ENCODE peak calls at places on chromosome X, in ten cellular contexts. One of them, this sample, is unnamed. For H3K4me1 and H3K27me3, the result is how much of the 10 kb centered on the place peaks cover.

GRCh38 chrX:48703642-48704481 is 7.3 kb downstream of the SUV39H1 start:
- DNase-seq in astrocyte: no peak
- DNase-seq in tibial artery: no peak
- DNase-seq in H1: no peak
- DNase-seq in hepatocyte: no peak
- DNase-seq in heart right ventricle: no peak
- DNase-seq in mammary epithelial cell: peak
- DNase-seq in breast epithelium: no peak
- DNase-seq in body of pancreas: no peak
- DNase-seq in CD8-positive, alpha-beta T cell: no peak
- DNase-seq in this sample: peak

GRCh38 chrX:150774798-150775568 is 81.8 kb downstream of the MTMR1 start:
- DNase-seq in heart right ventricle: no peak
- DNase-seq in mammary epithelial cell: no peak
- DNase-seq in tibial artery: no peak
- DNase-seq in H1: no peak
- DNase-seq in astrocyte: no peak
- DNase-seq in breast epithelium: no peak
- DNase-seq in CD8-positive, alpha-beta T cell: no peak
- DNase-seq in hepatocyte: no peak
- DNase-seq in body of pancreas: no peak
- DNase-seq in this sample: no peak

GRCh38 chrX:134931550-134931949 is 59.2 kb upstream of the SMIM10 start:
- DNase-seq in CD8-positive, alpha-beta T cell: no peak
- DNase-seq in H1: no peak
- DNase-seq in tibial artery: no peak
- DNase-seq in astrocyte: no peak
- DNase-seq in hepatocyte: no peak
- DNase-seq in heart right ventricle: no peak
- DNase-seq in mammary epithelial cell: no peak
- DNase-seq in body of pancreas: no peak
- DNase-seq in breast epithelium: no peak
- DNase-seq in this sample: no peak

GRCh38 chrX:131747173-131747572 is 203.3 kb downstream of the OR13H1 start:
- DNase-seq in H1: no peak
- DNase-seq in heart right ventricle: no peak
- DNase-seq in hepatocyte: no peak
- DNase-seq in mammary epithelial cell: peak
- DNase-seq in tibial artery: no peak
- DNase-seq in CD8-positive, alpha-beta T cell: no peak
- DNase-seq in body of pancreas: no peak
- DNase-seq in astrocyte: peak
- DNase-seq in breast epithelium: no peak
- DNase-seq in this sample: no peak

GRCh38 chrX:17824980-17825379 is 36.1 kb downstream of the RAI2 start:
- DNase-seq in astrocyte: no peak
- DNase-seq in body of pancreas: no peak
- DNase-seq in heart right ventricle: no peak
- DNase-seq in tibial artery: no peak
- DNase-seq in H1: no peak
- DNase-seq in hepatocyte: no peak
- DNase-seq in breast epithelium: no peak
- DNase-seq in CD8-positive, alpha-beta T cell: no peak
- DNase-seq in mammary epithelial cell: no peak
- DNase-seq in this sample: no peak

GRCh38 chrX:70479197-70479969 is 34.7 kb downstream of the DLG3 start:
- DNase-seq in mammary epithelial cell: peak
- DNase-seq in hepatocyte: peak
- DNase-seq in astrocyte: peak
- DNase-seq in H1: no peak
- DNase-seq in breast epithelium: no peak
- DNase-seq in heart right ventricle: no peak
- DNase-seq in tibial artery: no peak
- DNase-seq in body of pancreas: no peak
- DNase-seq in CD8-positive, alpha-beta T cell: no peak
- DNase-seq in this sample: no peak

GRCh38 chrX:20594985-20595384 is 328.3 kb upstream of the RPS6KA3 start:
- DNase-seq in hepatocyte: no peak
- DNase-seq in heart right ventricle: no peak
- DNase-seq in tibial artery: no peak
- DNase-seq in CD8-positive, alpha-beta T cell: no peak
- DNase-seq in H1: no peak
- DNase-seq in body of pancreas: no peak
- DNase-seq in astrocyte: peak
- DNase-seq in breast epithelium: no peak
- DNase-seq in mammary epithelial cell: no peak
- DNase-seq in this sample: no peak

GRCh38 chrX:153457136-153457825 is 11.4 kb upstream of the TREX2 start:
- DNase-seq in breast epithelium: no peak
- DNase-seq in astrocyte: no peak
- DNase-seq in body of pancreas: no peak
- DNase-seq in hepatocyte: no peak
- DNase-seq in tibial artery: no peak
- DNase-seq in heart right ventricle: no peak
- DNase-seq in H1: no peak
- DNase-seq in CD8-positive, alpha-beta T cell: no peak
- DNase-seq in mammary epithelial cell: no peak
- DNase-seq in this sample: no peak

GRCh38 chrX:1778817-1779216 is 164.0 kb downstream of the ASMT start:
- DNase-seq in hepatocyte: no peak
- DNase-seq in mammary epithelial cell: peak
- DNase-seq in breast epithelium: no peak
- DNase-seq in body of pancreas: no peak
- DNase-seq in astrocyte: no peak
- DNase-seq in CD8-positive, alpha-beta T cell: no peak
- DNase-seq in tibial artery: no peak
- DNase-seq in H1: no peak
- DNase-seq in heart right ventricle: no peak
- DNase-seq in this sample: no peak

GRCh38 chrX:78331708-78332107 is 4.3 kb upstream of the CYSLTR1 start:
- DNase-seq in heart right ventricle: no peak
- DNase-seq in mammary epithelial cell: no peak
- DNase-seq in H1: no peak
- DNase-seq in body of pancreas: no peak
- DNase-seq in tibial artery: no peak
- DNase-seq in CD8-positive, alpha-beta T cell: no peak
- DNase-seq in hepatocyte: no peak
- DNase-seq in breast epithelium: no peak
- DNase-seq in astrocyte: no peak
- DNase-seq in this sample: no peak
- H3K4me1 ChIP-seq in heart right ventricle: under half
- H3K4me1 ChIP-seq in mammary epithelial cell: under half
- H3K4me1 ChIP-seq in H1: under half
- H3K4me1 ChIP-seq in body of pancreas: under half
- H3K4me1 ChIP-seq in tibial artery: under half
- H3K4me1 ChIP-seq in CD8-positive, alpha-beta T cell: under half
- H3K4me1 ChIP-seq in hepatocyte: under half
- H3K4me1 ChIP-seq in breast epithelium: under half
- H3K4me1 ChIP-seq in astrocyte: under half
- H3K4me1 ChIP-seq in this sample: under half

DNA sequence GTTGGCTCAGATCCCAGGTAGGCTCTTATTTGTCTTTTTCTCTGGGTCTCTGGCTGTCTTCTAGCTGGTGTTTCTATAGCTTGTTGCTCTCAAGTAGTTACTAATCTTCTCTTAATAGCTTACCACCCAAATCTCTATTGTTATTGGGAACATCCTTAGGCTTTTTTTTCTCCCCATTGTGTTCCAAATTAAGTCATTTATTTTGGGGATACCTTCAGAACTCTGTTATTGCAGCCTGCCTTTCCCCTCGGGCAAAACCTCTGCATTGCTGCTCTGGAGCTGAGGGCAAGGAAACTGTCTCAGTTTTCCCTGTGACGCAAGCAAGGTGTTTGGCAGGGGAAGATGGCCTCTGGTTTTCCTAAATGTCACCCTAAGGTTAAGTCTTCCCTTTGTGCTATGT is 338.1 kb upstream of the ZCCHC13 start:
- DNase-seq in heart right ventricle: no peak
- DNase-seq in CD8-positive, alpha-beta T cell: no peak
- DNase-seq in H1: peak
- DNase-seq in hepatocyte: no peak
- DNase-seq in mammary epithelial cell: no peak
- DNase-seq in astrocyte: no peak
- DNase-seq in body of pancreas: no peak
- DNase-seq in breast epithelium: no peak
- DNase-seq in tibial artery: no peak
- DNase-seq in this sample: no peak
- H3K4me3 ChIP-seq in heart right ventricle: no peak
- H3K4me3 ChIP-seq in CD8-positive, alpha-beta T cell: no peak
- H3K4me3 ChIP-seq in H1: no peak
- H3K4me3 ChIP-seq in hepatocyte: no peak
- H3K4me3 ChIP-seq in mammary epithelial cell: no peak
- H3K4me3 ChIP-seq in astrocyte: no peak
- H3K4me3 ChIP-seq in body of pancreas: no peak
- H3K4me3 ChIP-seq in breast epithelium: no peak
- H3K4me3 ChIP-seq in tibial artery: no peak
- H3K4me3 ChIP-seq in this sample: no peak

DNA sequence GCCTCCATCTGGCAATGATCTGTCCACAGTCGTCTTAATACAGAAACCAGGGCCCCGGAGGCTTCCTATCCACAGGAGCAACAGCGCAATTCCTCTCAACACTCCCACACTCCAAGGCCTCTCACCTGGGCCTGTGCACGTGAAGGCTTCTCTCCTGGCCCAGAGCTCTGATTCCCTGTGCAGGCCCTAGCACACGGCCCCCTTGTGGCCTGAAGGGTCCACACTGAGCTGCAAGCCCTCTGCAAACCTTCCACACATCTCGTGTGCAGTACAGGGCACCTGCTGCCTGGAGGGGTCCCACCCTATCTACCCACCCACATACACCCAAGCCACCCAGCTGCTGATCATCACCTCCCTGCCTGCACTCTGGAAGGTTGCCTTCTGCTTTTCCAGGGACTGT is 150.1 kb upstream of the NUDT10 start:
- DNase-seq in hepatocyte: no peak
- DNase-seq in heart right ventricle: no peak
- DNase-seq in astrocyte: no peak
- DNase-seq in body of pancreas: no peak
- DNase-seq in H1: no peak
- DNase-seq in breast epithelium: no peak
- DNase-seq in mammary epithelial cell: no peak
- DNase-seq in CD8-positive, alpha-beta T cell: no peak
- DNase-seq in tibial artery: no peak
- DNase-seq in this sample: no peak
- H3K27me3 ChIP-seq in hepatocyte: under half
- H3K27me3 ChIP-seq in heart right ventricle: under half
- H3K27me3 ChIP-seq in astrocyte: under half
- H3K27me3 ChIP-seq in body of pancreas: under half
- H3K27me3 ChIP-seq in H1: under half
- H3K27me3 ChIP-seq in breast epithelium: under half
- H3K27me3 ChIP-seq in mammary epithelial cell: under half
- H3K27me3 ChIP-seq in CD8-positive, alpha-beta T cell: under half
- H3K27me3 ChIP-seq in tibial artery: under half
- H3K27me3 ChIP-seq in this sample: under half

GRCh38 chrX:45001038-45001437 is 128.1 kb downstream of the KDM6A start:
- DNase-seq in H1: no peak
- DNase-seq in heart right ventricle: no peak
- DNase-seq in astrocyte: no peak
- DNase-seq in body of pancreas: no peak
- DNase-seq in mammary epithelial cell: no peak
- DNase-seq in CD8-positive, alpha-beta T cell: no peak
- DNase-seq in hepatocyte: no peak
- DNase-seq in breast epithelium: no peak
- DNase-seq in tibial artery: no peak
- DNase-seq in this sample: no peak
- H3K4me1 ChIP-seq in H1: under half
- H3K4me1 ChIP-seq in heart right ventricle: under half
- H3K4me1 ChIP-seq in astrocyte: under half
- H3K4me1 ChIP-seq in body of pancreas: under half
- H3K4me1 ChIP-seq in mammary epithelial cell: under half
- H3K4me1 ChIP-seq in CD8-positive, alpha-beta T cell: under half
- H3K4me1 ChIP-seq in hepatocyte: under half
- H3K4me1 ChIP-seq in breast epithelium: under half
- H3K4me1 ChIP-seq in tibial artery: under half
- H3K4me1 ChIP-seq in this sample: under half

DNA sequence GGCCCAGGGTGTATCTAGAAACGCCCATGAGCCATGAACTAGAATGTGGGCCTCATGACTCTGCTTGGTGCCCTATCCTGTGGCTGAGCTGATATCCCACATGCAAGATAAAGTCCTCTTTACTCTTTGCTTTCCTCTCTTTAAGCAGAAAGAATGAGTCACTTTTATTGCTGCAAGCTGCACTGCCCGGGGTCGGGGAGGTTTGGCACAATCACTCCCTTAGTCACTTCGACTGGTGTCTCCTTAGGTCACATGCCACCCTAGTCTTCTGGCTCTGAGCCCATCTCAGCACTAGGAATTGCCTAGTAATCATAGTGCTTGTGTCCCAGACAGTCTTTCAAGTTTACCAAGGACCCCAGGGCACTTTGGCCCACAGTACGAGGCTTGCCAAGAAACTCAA is 75.1 kb upstream of the CXorf66 start:
- DNase-seq in body of pancreas: no peak
- DNase-seq in mammary epithelial cell: peak
- DNase-seq in heart right ventricle: no peak
- DNase-seq in breast epithelium: no peak
- DNase-seq in astrocyte: peak
- DNase-seq in CD8-positive, alpha-beta T cell: no peak
- DNase-seq in tibial artery: no peak
- DNase-seq in H1: no peak
- DNase-seq in hepatocyte: peak
- DNase-seq in this sample: no peak
- H3K4me3 ChIP-seq in body of pancreas: no peak
- H3K4me3 ChIP-seq in mammary epithelial cell: no peak
- H3K4me3 ChIP-seq in heart right ventricle: no peak
- H3K4me3 ChIP-seq in breast epithelium: no peak
- H3K4me3 ChIP-seq in astrocyte: no peak
- H3K4me3 ChIP-seq in CD8-positive, alpha-beta T cell: no peak
- H3K4me3 ChIP-seq in tibial artery: no peak
- H3K4me3 ChIP-seq in H1: no peak
- H3K4me3 ChIP-seq in hepatocyte: no peak
- H3K4me3 ChIP-seq in this sample: no peak

DNA sequence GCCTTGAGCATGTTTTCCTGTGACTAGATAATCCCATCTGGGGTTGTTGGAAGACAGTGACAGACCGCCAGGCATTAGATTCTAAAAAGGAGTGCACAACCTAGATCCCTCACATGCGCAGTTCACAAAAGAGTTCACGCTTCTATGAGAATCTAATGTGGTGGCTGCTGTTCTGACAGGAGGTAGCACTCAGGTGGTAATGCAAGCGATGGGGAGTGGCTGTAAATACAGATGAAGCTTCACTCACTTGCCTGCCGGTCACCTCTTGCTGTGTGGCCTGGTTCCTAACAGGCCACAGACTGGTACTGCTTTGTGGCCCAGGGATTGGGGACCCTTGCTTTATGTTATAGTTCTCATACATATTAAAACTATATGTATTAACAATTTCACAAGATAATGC is 81.9 kb upstream of the TMLHE start:
- DNase-seq in astrocyte: no peak
- DNase-seq in H1: no peak
- DNase-seq in body of pancreas: no peak
- DNase-seq in tibial artery: no peak
- DNase-seq in breast epithelium: no peak
- DNase-seq in mammary epithelial cell: no peak
- DNase-seq in heart right ventricle: no peak
- DNase-seq in hepatocyte: no peak
- DNase-seq in CD8-positive, alpha-beta T cell: no peak
- DNase-seq in this sample: no peak
- H3K27me3 ChIP-seq in astrocyte: under half
- H3K27me3 ChIP-seq in H1: under half
- H3K27me3 ChIP-seq in body of pancreas: under half
- H3K27me3 ChIP-seq in tibial artery: under half
- H3K27me3 ChIP-seq in breast epithelium: under half
- H3K27me3 ChIP-seq in mammary epithelial cell: under half
- H3K27me3 ChIP-seq in heart right ventricle: under half
- H3K27me3 ChIP-seq in hepatocyte: under half
- H3K27me3 ChIP-seq in CD8-positive, alpha-beta T cell: under half
- H3K27me3 ChIP-seq in this sample: under half

This sample was measured in keratinocyte.